ENCODE peak calls at places on chromosomes 16 and 17, in six cellular contexts. M, C, Y, A, J and O are unnamed samples. For H4K20me1 and H3F3A, the result is how much of the 10 kb centered on the place peaks cover.

GRCh38 chr16:66421891-66422290 is 5.2 kb upstream of the BEAN1 start:
- DNase-seq in M (no peak), C (no peak), Y (no peak), A (no peak), J (no peak), O (no peak)

GRCh38 chr16:58198022-58198683 is at the start of gene CSNK2A2:
- DNase-seq in M (no peak), C (peak), Y (peak), A (peak), J (peak), O (peak)

GRCh38 chr17:60390223-60390622 is 1.7 kb downstream of the USP32 start:
- DNase-seq in M (peak), C (peak), Y (no peak), A (no peak), J (peak), O (no peak)

GRCh38 chr17:80889231-80889896 is 102.3 kb upstream of the CHMP6 start:
- DNase-seq in M (no peak), C (no peak), Y (no peak), A (no peak), J (no peak), O (no peak)

GRCh38 chr17:19264681-19265080 is 27.5 kb downstream of the EPN2 start:
- DNase-seq in M (no peak), C (no peak), Y (no peak), A (no peak), J (no peak), O (no peak)

GRCh38 chr17:9498490-9498889 is 77.1 kb downstream of the STX8 start:
- DNase-seq in M (no peak), C (no peak), Y (no peak), A (no peak), J (no peak), O (no peak)

GRCh38 chr17:50125420-50125997 is 4.5 kb downstream of the SAMD14 start:
- DNase-seq in M (no peak), C (no peak), Y (no peak), A (no peak), J (no peak), O (no peak)

GRCh38 chr16:82603784-82604411 is 22.9 kb upstream of the CDH13 start:
- DNase-seq in M (no peak), C (peak), Y (peak), A (no peak), J (peak), O (peak)

GRCh38 chr17:36942631-36943125 is 5.4 kb downstream of the LHX1 start:
- DNase-seq in M (no peak), C (no peak), Y (no peak), A (no peak), J (no peak), O (peak)
- TF ChIP-seq EZH2 in M (no peak), C (no peak), Y (no peak), A (no peak), J (no peak), O (peak)

DNA sequence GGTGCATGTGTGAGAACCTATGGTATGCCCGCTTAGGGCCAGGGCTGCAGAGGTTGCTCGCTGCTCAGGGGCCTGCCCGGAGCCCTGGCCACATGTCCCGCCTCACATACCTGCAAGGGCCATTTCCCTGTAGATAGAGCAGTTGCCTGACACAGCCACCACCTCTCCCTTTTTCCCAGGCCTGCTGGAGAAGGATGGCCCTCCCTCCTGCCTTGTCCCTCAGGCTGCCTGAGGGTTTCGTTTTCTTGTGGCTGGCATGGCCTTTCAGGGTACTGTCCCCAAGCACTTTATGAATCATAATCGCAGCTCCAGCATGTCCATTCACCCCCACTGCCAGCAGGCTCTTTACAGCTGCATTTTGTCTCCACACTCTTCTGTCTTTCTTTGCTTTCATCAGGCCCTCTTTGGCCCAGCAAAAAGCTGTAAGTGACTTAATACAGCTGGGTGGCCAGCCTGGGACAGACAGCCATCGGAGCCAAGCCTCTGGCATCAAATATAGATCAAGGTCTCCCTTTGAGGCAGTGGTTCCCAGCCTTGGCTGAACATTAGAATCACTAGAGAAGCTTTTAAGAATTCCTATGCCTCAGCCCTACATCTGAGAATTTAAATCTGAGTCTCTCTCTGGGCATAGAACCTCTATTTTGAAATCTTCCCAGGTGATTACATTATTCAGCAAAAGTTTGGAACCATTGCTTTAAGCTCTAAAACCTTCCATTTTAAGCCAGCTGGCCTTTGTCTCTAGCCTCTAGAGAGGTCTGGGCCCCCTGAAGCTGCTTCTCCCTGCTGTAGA is 65.8 kb downstream of the MPRIP start:
- DNase-seq in M (peak), C (no peak), Y (no peak), A (no peak), J (peak), O (no peak)
- H4K20me1 ChIP-seq in M (half or more), C (half or more), Y (under half), A (under half), J (under half), O (under half)

GRCh38 chr16:30394603-30395154 is 541 bp upstream of the ZNF48 start:
- DNase-seq in M (no peak), C (no peak), Y (peak), A (no peak), J (peak), O (peak)
- H3F3A ChIP-seq in M (under half), C (under half), Y (under half), A (under half), J (under half), O (half or more)

GRCh38 chr17:76241205-76241539 is 879 bp upstream of the RNF157 start:
- DNase-seq in M (no peak), C (no peak), Y (no peak), A (no peak), J (peak), O (no peak)
- TF ChIP-seq EZH2 in M (no peak), C (no peak), Y (no peak), A (no peak), J (peak), O (no peak)